ENCODE peak calls at places on chromosomes 13 and 19, in four cellular contexts. P, X, S and O are unnamed samples.

GRCh38 chr13:60431108-60431700 is 34.2 kb downstream of the TDRD3 start:
- DNase-seq in P (no peak), X (no peak), S (no peak), O (peak)

GRCh38 chr19:45577111-45577905 is 7.3 kb downstream of the OPA3 start:
- DNase-seq in P (peak), X (no peak), S (no peak), O (peak)

GRCh38 chr13:51364404-51365008 is 25.0 kb downstream of the SERPINE3 start:
- DNase-seq in P (no peak), X (no peak), S (no peak), O (no peak)

GRCh38 chr19:31676271-31677004 is 327.2 kb upstream of the TSHZ3 start:
- DNase-seq in P (no peak), X (no peak), S (no peak), O (no peak)

GRCh38 chr19:47601180-47601904 is 7.6 kb upstream of the BICRA start:
- DNase-seq in P (peak), X (no peak), S (no peak), O (no peak)

GRCh38 chr13:112058941-112059340 is 8.0 kb upstream of the SOX1 start:
- DNase-seq in P (no peak), X (no peak), S (no peak), O (no peak)

GRCh38 chr19:10085641-10086031 is 481 bp upstream of the SHFL start:
- DNase-seq in P (no peak), X (no peak), S (no peak), O (no peak)

GRCh38 chr19:1001538-1002166 is 1.4 kb downstream of the GRIN3B start:
- DNase-seq in P (peak), X (peak), S (peak), O (peak)

GRCh38 chr19:50838239-50838638 is 4.9 kb upstream of the KLK15 start:
- DNase-seq in P (no peak), X (no peak), S (no peak), O (peak)

GRCh38 chr19:4909172-4909896 is at the start of gene UHRF1:
- DNase-seq in P (peak), X (no peak), S (peak), O (peak)

GRCh38 chr13:43492745-43493144 is 294.0 kb downstream of the ENOX1 start:
- DNase-seq in P (no peak), X (no peak), S (no peak), O (no peak)

GRCh38 chr19:19775891-19776205 is 42.9 kb upstream of the ZNF14 start:
- DNase-seq in P (no peak), X (no peak), S (no peak), O (no peak)

GRCh38 chr19:47572635-47573034 is 313 bp downstream of the ZNF541 start:
- DNase-seq in P (no peak), X (no peak), S (no peak), O (no peak)

GRCh38 chr19:51156710-51157109 is 14.6 kb downstream of the SIGLEC7 start:
- DNase-seq in P (no peak), X (no peak), S (no peak), O (no peak)

GRCh38 chr19:3464797-3465235 is 15.5 kb downstream of the SMIM24 start:
- DNase-seq in P (no peak), X (no peak), S (no peak), O (no peak)

GRCh38 chr19:12867120-12868099 is 13.8 kb downstream of the DNASE2 start:
- DNase-seq in P (peak), X (peak), S (peak), O (peak)

GRCh38 chr13:41019578-41020347 is 647 bp upstream of the ELF1 start:
- DNase-seq in P (no peak), X (no peak), S (no peak), O (no peak)

GRCh38 chr19:17739121-17739875 is 12.0 kb upstream of the FCHO1 start:
- DNase-seq in P (peak), X (peak), S (no peak), O (no peak)

GRCh38 chr13:33106656-33107402 is 90.6 kb downstream of the KL start:
- DNase-seq in P (no peak), X (no peak), S (no peak), O (no peak)

GRCh38 chr13:75256922-75257321 is 225.0 kb downstream of the TBC1D4 start:
- DNase-seq in P (no peak), X (no peak), S (no peak), O (no peak)

GRCh38 chr13:99307247-99307646 is at the start of gene GPR183:
- DNase-seq in P (no peak), X (no peak), S (no peak), O (no peak)

DNA sequence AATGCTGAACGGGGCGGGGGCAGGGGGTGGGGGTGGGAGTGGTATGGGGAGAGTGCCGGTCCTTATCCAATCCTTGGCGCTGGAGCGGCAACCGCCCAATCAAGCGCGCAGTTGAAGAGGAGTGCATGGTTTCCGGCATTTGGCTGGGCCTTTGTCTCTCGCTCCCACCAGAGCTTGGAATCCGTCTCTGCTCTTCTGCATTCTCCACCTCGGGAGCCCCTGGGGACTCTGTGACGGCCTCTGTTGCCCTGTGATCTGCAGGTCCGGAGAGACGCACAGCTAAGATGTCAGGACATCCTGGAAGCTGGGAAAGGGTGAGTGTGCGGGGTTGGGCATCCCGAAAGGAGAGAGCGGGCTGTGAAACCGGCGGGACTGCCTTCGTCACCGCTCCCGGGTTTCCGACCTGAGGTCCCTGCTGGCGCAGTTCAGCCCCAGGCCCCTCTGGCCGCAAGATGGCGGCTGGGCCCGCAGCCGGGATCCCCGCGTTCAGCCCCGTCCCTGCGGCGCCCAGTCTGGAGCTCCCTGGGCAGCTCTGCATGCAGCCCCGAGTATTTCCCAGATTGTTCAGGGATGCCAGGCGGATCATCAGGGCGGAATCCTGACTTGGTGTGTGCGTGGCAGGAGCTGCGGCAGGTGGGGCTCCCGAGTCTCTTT is 53.6 kb upstream of the ZNF254 start:
- DNase-seq in P (peak), X (peak), S (peak), O (peak)
- TF ChIP-seq POLR2A in P (peak), X (peak), S (peak), O (peak)

GRCh38 chr19:38912600-38913514 is 871 bp upstream of the CCER2 start:
- DNase-seq in P (no peak), X (no peak), S (no peak), O (no peak)

GRCh38 chr19:38913958-38914357 is 2.0 kb upstream of the CCER2 start:
- DNase-seq in P (no peak), X (no peak), S (no peak), O (no peak)

GRCh38 chr19:38910488-38910887 is 1.5 kb downstream of the CCER2 start:
- DNase-seq in P (no peak), X (no peak), S (no peak), O (no peak)

GRCh38 chr19:38908854-38909253 is 3.1 kb downstream of the CCER2 start:
- DNase-seq in P (no peak), X (no peak), S (no peak), O (no peak)

DNA sequence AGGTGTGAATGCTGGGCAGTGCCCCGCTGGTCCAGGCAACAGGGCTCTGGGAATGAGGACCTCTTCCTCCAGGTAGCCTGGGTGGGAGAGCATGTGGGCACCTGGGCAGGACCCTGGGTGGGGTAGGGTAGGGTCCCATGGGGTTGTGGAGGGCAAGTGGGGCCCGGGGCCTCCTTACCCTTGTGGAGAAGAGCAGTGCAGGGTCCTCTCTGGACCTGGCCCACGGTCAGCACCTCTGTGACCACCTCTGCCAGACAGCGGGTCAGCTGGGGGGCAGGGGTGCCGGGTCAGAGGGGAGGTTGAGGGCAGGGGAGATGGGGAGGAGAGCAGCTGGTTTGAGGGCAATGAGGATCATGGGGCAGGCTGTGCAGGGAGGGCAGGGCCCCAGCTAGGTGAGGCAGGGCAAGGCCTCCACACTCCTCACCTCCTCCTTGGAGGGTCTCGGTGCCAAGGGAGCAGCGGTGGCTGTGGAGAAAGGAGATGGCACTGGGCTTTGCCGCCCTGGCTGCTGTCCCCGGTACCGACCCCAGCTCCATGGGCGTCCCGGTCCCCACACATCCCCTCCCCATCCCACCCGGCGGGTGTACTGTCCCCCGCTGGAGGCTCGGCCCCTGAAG is 490 bp downstream of the CCER2 start:
- DNase-seq in P (no peak), X (no peak), S (no peak), O (no peak)
- TF ChIP-seq POLR2A in P (no peak), X (no peak), S (no peak), O (no peak)

GRCh38 chr13:29548722-29549446 is 46.6 kb downstream of the SLC7A1 start:
- DNase-seq in P (no peak), X (no peak), S (no peak), O (no peak)
- TF ChIP-seq POLR2A in P (no peak), X (no peak), S (no peak), O (no peak)

GRCh38 chr19:33665776-33666175 is 44.0 kb downstream of the CHST8 start:
- DNase-seq in P (no peak), X (no peak), S (no peak), O (no peak)

GRCh38 chr19:33666196-33666595 is 44.4 kb downstream of the CHST8 start:
- DNase-seq in P (no peak), X (no peak), S (no peak), O (no peak)

GRCh38 chr19:33667141-33667540 is 45.4 kb downstream of the CHST8 start:
- DNase-seq in P (no peak), X (no peak), S (no peak), O (no peak)

GRCh38 chr19:33662391-33662790 is 40.6 kb downstream of the CHST8 start:
- DNase-seq in P (no peak), X (no peak), S (no peak), O (no peak)

DNA sequence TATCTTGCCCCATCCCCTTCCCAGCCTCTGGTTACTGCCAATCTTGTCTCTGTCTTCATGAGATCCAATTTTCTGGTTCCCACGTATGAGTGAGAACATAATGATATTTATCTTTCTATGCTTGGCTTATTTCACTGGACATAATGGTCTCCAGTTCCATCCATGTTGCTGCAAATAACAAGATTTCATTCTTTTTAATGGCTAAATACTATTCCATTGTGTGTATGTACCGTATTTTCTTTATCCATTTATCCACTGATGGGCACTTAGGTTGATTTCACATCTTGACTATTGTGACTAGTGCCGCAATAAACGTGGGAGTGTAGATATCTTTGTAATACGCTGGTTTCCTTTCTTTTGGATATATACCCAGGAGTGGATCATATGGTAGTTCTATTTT is 43.0 kb downstream of the CHST8 start:
- DNase-seq in P (no peak), X (no peak), S (no peak), O (no peak)
- TF ChIP-seq POLR2A in P (no peak), X (no peak), S (no peak), O (no peak)

GRCh38 chr19:54189020-54189667 is at the start of gene MBOAT7:
- DNase-seq in P (no peak), X (no peak), S (peak), O (no peak)
- TF ChIP-seq POLR2A in P (peak), X (peak), S (no peak), O (peak)